ENCODE peak calls at places on chromosome 11, in seven cellular contexts. A is astrocyte of the spinal cord, D is erythroblast, H is NCI-H345, W is uterus, T is foreskin fibroblast, R is EL. M is an unnamed sample.

GRCh38 chr11:27864046-27865025 is 164.1 kb upstream of the BDNF start:
- DNase-seq in A (no peak), D (no peak), H (no peak), W (no peak), T (no peak), R (no peak), M (no peak)

GRCh38 chr11:27179334-27179733 is 138.7 kb downstream of the BBOX1 start:
- DNase-seq in A (no peak), D (no peak), H (no peak), W (no peak), T (no peak), R (no peak), M (no peak)

GRCh38 chr11:8338138-8338537 is 74.5 kb upstream of the LMO1 start:
- DNase-seq in A (peak; percentile 19), D (peak; percentile 20), H (peak; percentile 21), W (no peak), T (peak; percentile 58), R (peak; percentile 49), M (peak; percentile 31)

GRCh38 chr11:96817488-96817887 is 427.7 kb downstream of the JRKL start:
- DNase-seq in A (peak; percentile 0), D (no peak), H (no peak), W (no peak), T (no peak), R (peak; percentile 0), M (no peak)

GRCh38 chr11:22472306-22472705 is 134.1 kb downstream of the SLC17A6 start:
- DNase-seq in A (no peak), D (no peak), H (no peak), W (no peak), T (no peak), R (no peak), M (no peak)

GRCh38 chr11:95508219-95508880 is 277.3 kb upstream of the SESN3 start:
- DNase-seq in A (no peak), D (no peak), H (no peak), W (no peak), T (no peak), R (no peak), M (no peak)

GRCh38 chr11:19259487-19260345 is 19.0 kb upstream of the E2F8 start:
- DNase-seq in A (peak; percentile 59), D (peak; percentile 64), H (peak; percentile 63), W (peak; percentile 44), T (peak; percentile 80), R (peak; percentile 53), M (peak; percentile 24)

GRCh38 chr11:134063096-134063495 is 5.8 kb upstream of the JAM3 start:
- DNase-seq in A (no peak), D (no peak), H (no peak), W (no peak), T (no peak), R (no peak), M (no peak)

GRCh38 chr11:61417670-61418069 is 12.1 kb downstream of the CPSF7 start:
- DNase-seq in A (no peak), D (peak; percentile 51), H (no peak), W (no peak), T (no peak), R (no peak), M (no peak)

GRCh38 chr11:86940122-86940777 is 14.9 kb downstream of the FZD4 start:
- DNase-seq in A (peak; percentile 74), D (peak; percentile 17), H (no peak), W (peak; percentile 76), T (peak; percentile 70), R (no peak), M (no peak)

GRCh38 chr11:63993983-63994382 is 7.7 kb downstream of the OTUB1 start:
- DNase-seq in A (no peak), D (no peak), H (no peak), W (no peak), T (no peak), R (no peak), M (no peak)

GRCh38 chr11:57647960-57648776 is 1.5 kb downstream of the YPEL4 start:
- DNase-seq in A (no peak), D (peak; percentile 99), H (no peak), W (no peak), T (peak; percentile 60), R (no peak), M (no peak)

GRCh38 chr11:2569731-2570210 is 125.0 kb downstream of the KCNQ1 start:
- DNase-seq in A (no peak), D (no peak), H (no peak), W (no peak), T (no peak), R (no peak), M (no peak)

GRCh38 chr11:67614730-67615454 is 8.2 kb downstream of the NDUFV1 start:
- DNase-seq in A (no peak), D (no peak), H (no peak), W (no peak), T (no peak), R (no peak), M (no peak)

GRCh38 chr11:34599406-34599901 is 21.4 kb upstream of the EHF start:
- DNase-seq in A (peak; percentile 44), D (no peak), H (no peak), W (no peak), T (peak; percentile 95), R (peak; percentile 96), M (peak; percentile 91)

GRCh38 chr11:99934008-99934407 is 753.1 kb upstream of the ARHGAP42 start:
- DNase-seq in A (peak; percentile 28), D (no peak), H (no peak), W (no peak), T (peak; percentile 0), R (no peak), M (no peak)

GRCh38 chr11:119062779-119063178 is 4.8 kb upstream of the VPS11 start:
- DNase-seq in A (peak; percentile 23), D (peak; percentile 86), H (no peak), W (peak; percentile 42), T (peak; percentile 84), R (peak; percentile 56), M (no peak)

GRCh38 chr11:118988280-118988679 is 9.7 kb upstream of the CENATAC start:
- DNase-seq in A (no peak), D (no peak), H (peak; percentile 73), W (no peak), T (no peak), R (no peak), M (no peak)

GRCh38 chr11:325796-326591 is 5.3 kb upstream of the IFITM3 start:
- DNase-seq in A (no peak), D (no peak), H (no peak), W (peak; percentile 17), T (no peak), R (no peak), M (no peak)

GRCh38 chr11:68447015-68447801 is 13.3 kb upstream of the PPP6R3 start:
- DNase-seq in A (peak; percentile 58), D (peak; percentile 74), H (peak; percentile 64), W (peak; percentile 78), T (peak; percentile 86), R (peak; percentile 70), M (peak; percentile 35)

GRCh38 chr11:130403967-130404366 is 24.4 kb downstream of the ADAMTS8 start:
- DNase-seq in A (no peak), D (no peak), H (no peak), W (no peak), T (no peak), R (no peak), M (no peak)

GRCh38 chr11:8964324-8965320 is at the start of gene TMEM9B:
- DNase-seq in A (peak; percentile 87), D (peak; percentile 91), H (peak; percentile 84), W (peak; percentile 88), T (peak; percentile 96), R (peak; percentile 92), M (peak; percentile 78)

GRCh38 chr11:114257621-114258558 is 38.3 kb upstream of the NNMT start:
- DNase-seq in A (peak; percentile 25), D (peak; percentile 53), H (no peak), W (peak; percentile 68), T (peak; percentile 84), R (no peak), M (no peak)

GRCh38 chr11:23679981-23680380 is 816.9 kb upstream of the LUZP2 start:
- DNase-seq in A (no peak), D (no peak), H (no peak), W (no peak), T (no peak), R (no peak), M (no peak)

GRCh38 chr11:13118194-13118593 is 109.1 kb downstream of the RASSF10 start:
- DNase-seq in A (peak; percentile 95), D (no peak), H (no peak), W (no peak), T (peak; percentile 96), R (peak; percentile 100), M (peak; percentile 78)

GRCh38 chr11:29527391-29527936 is 489.4 kb downstream of the KCNA4 start:
- DNase-seq in A (peak; percentile 69), D (no peak), H (no peak), W (no peak), T (peak; percentile 9), R (peak; percentile 63), M (peak; percentile 15)

GRCh38 chr11:12938590-12939247 is 70.4 kb upstream of the RASSF10 start:
- DNase-seq in A (no peak), D (no peak), H (no peak), W (no peak), T (peak; percentile 68), R (no peak), M (no peak)

GRCh38 chr11:124174001-124174400 is 9.1 kb upstream of the OR10D3 start:
- DNase-seq in A (peak; percentile 84), D (peak; percentile 67), H (peak; percentile 82), W (no peak), T (peak; percentile 44), R (peak; percentile 13), M (peak; percentile 2)

GRCh38 chr11:126548576-126549272 is 193.2 kb downstream of the ST3GAL4 start:
- DNase-seq in A (no peak), D (no peak), H (no peak), W (no peak), T (no peak), R (no peak), M (no peak)

GRCh38 chr11:64539239-64539638 is 51.8 kb upstream of the SLC22A12 start:
- DNase-seq in A (no peak), D (no peak), H (no peak), W (no peak), T (no peak), R (no peak), M (no peak)

GRCh38 chr11:133821776-133822175 is 23.5 kb downstream of the SPATA19 start:
- DNase-seq in A (no peak), D (peak; percentile 37), H (peak; percentile 41), W (no peak), T (no peak), R (no peak), M (peak; percentile 27)

GRCh38 chr11:61963016-61963281 is 4.5 kb downstream of the FTH1 start:
- DNase-seq in A (no peak), D (peak; percentile 71), H (no peak), W (peak; percentile 18), T (no peak), R (no peak), M (no peak)

GRCh38 chr11:118606157-118606843 is 1.1 kb upstream of the PHLDB1 start:
- DNase-seq in A (no peak), D (no peak), H (no peak), W (no peak), T (no peak), R (no peak), M (no peak)

GRCh38 chr11:68692881-68693483 is 8.6 kb downstream of the GAL start:
- DNase-seq in A (no peak), D (no peak), H (no peak), W (no peak), T (no peak), R (no peak), M (no peak)

M was measured in HCT116.